ENCODE peak calls at places on chromosomes 12 and 14, in five cellular contexts. J is HCT116, C is endothelial cell of umbilical vein, I is suprapubic skin, V is SK-N-SH. A is an unnamed sample.

GRCh38 chr12:113145720-113146551 is 3.6 kb upstream of the CFAP73 start:
- DNase-seq in C (no peak), V (no peak), J (no peak), I (no peak), A (no peak)

GRCh38 chr14:82047777-82048470 is 514.3 kb upstream of the SEL1L start:
- DNase-seq in I (no peak), V (no peak), C (no peak), J (no peak), A (no peak)

GRCh38 chr14:64720190-64720589 is 16.0 kb downstream of the PLEKHG3 start:
- DNase-seq in C (peak; percentile 34), V (no peak), J (peak; percentile 93), I (peak; percentile 73), A (peak; percentile 81)

GRCh38 chr14:83923836-83924235 is 1606.1 kb upstream of the FLRT2 start:
- DNase-seq in V (no peak), J (no peak), I (no peak), C (no peak), A (no peak)

GRCh38 chr14:88559852-88560251 is 3.0 kb upstream of the ZC3H14 start:
- DNase-seq in J (no peak), V (peak; percentile 41), I (no peak), C (no peak), A (no peak)

GRCh38 chr12:89352492-89353187 is at the start of gene DUSP6:
- DNase-seq in C (peak; percentile 100), J (peak; percentile 99), V (peak; percentile 93), I (peak; percentile 97), A (peak; percentile 97)

GRCh38 chr12:6961695-6962284 is 8.7 kb downstream of the PHB2 start:
- DNase-seq in I (no peak), V (peak; percentile 78), C (peak; percentile 61), J (peak; percentile 73), A (peak; percentile 85)

GRCh38 chr12:119693006-119693405 is 25.1 kb downstream of the PRKAB1 start:
- DNase-seq in V (peak; percentile 58), C (peak; percentile 95), I (no peak), J (no peak), A (peak; percentile 80)

GRCh38 chr14:103519837-103520212 is 2.8 kb downstream of the CKB start:
- DNase-seq in V (peak; percentile 30), J (no peak), I (no peak), C (no peak), A (no peak)

GRCh38 chr12:6328945-6329692 is 12.8 kb downstream of the TNFRSF1A start:
- DNase-seq in C (no peak), J (no peak), V (no peak), I (no peak), A (no peak)

GRCh38 chr14:95514131-95515079 is 2.0 kb downstream of the SYNE3 start:
- DNase-seq in V (no peak), C (no peak), I (peak; percentile 76), J (no peak), A (no peak)

GRCh38 chr12:10052111-10052913 is 21.8 kb downstream of the CLEC9A start:
- DNase-seq in I (no peak), C (no peak), V (no peak), J (no peak), A (no peak)

DNA sequence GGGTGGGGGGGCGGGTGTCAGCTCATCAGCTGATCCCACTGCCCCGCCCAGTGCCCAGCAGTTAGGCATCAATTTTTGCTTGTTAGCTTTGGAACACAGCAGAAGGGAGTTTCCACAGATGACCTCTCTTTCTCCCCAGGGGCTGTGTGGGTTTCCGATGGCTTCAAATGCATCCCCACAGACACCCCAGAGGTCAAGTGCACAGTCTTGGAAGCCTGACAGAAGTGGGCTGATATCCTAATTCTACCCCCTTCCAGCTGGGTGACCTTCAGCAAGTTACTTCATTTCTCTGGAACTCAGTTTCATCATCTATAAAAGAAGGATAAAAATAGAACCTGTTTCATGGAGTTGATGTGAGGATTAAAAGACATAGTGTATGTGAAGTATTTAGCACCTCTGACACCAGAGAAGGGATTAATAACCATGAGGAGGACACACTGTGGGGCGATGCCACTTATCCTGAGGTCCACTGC is 22.0 kb downstream of the TTC9 start:
- DNase-seq in I (no peak), J (no peak), C (no peak), V (no peak), A (peak; percentile 26)
- H3K4me1 ChIP-seq in I (peaks cover 51% of the 10 kb centered on the region), J (peaks cover 37% of the 10 kb centered on the region), C (no peaks in the 10 kb centered on the region), V (peaks cover 13% of the 10 kb centered on the region), A (no peaks in the 10 kb centered on the region)

DNA sequence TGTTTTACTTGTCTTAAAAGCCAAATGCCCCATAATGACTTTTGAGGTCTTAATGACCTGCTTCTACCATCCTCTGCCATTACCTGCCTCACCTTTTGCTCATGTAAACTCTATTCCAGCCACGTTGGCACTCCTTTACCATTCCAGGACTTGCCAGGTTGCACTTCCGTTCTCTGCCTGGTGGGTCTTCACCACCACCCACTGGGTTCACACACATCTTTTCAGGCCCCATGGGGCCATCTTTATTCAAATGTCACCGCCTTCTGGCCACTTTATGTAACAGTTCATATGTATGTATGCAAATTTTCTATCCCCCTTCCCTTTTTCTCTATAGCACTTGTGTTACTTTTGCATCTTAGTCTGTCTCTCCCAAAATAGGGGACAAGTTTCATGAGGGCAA is 57.7 kb downstream of the ATP2A2 start:
- DNase-seq in C (peak; percentile 17), I (no peak), V (peak; percentile 32), J (peak; percentile 7), A (no peak)
- TF ChIP-seq CTCF in C (no peak), I (no peak), V (peak; percentile 52), J (no peak), A (no peak)

GRCh38 chr12:12290206-12290605 is 23.4 kb upstream of the LRP6 start:
- DNase-seq in J (no peak), I (no peak), V (no peak), C (no peak), A (no peak)

GRCh38 chr12:12297201-12297830 is 30.5 kb upstream of the LRP6 start:
- DNase-seq in C (no peak), J (no peak), V (no peak), I (no peak), A (no peak)

GRCh38 chr12:12294215-12295005 is 27.6 kb upstream of the LRP6 start:
- DNase-seq in I (no peak), C (peak; percentile 57), J (no peak), V (no peak), A (no peak)
- TF ChIP-seq POLR2AphosphoS5 in I (no peak), C (no peak), J (no peak), V (no peak), A (no peak)

GRCh38 chr12:121788176-121788818 is 5.2 kb downstream of the RHOF start:
- DNase-seq in V (no peak), I (no peak), J (no peak), C (no peak), A (peak; percentile 8)
- H3K4me1 ChIP-seq in V (peaks cover 9% of the 10 kb centered on the region), I (peaks cover 18% of the 10 kb centered on the region), J (peaks cover 74% of the 10 kb centered on the region), C (peaks cover 25% of the 10 kb centered on the region), A (no peaks in the 10 kb centered on the region)

GRCh38 chr12:49868449-49868848 is 25.5 kb upstream of the BCDIN3D start:
- DNase-seq in J (no peak), C (no peak), V (no peak), I (no peak), A (no peak)
- TF ChIP-seq CTCF in J (no peak), C (no peak), V (no peak), I (no peak), A (no peak)

GRCh38 chr14:68844210-68844545 is 51.3 kb upstream of the ZFP36L1 start:
- DNase-seq in C (no peak), I (no peak), J (no peak), V (no peak), A (no peak)

GRCh38 chr14:68843471-68844209 is 50.8 kb upstream of the ZFP36L1 start:
- DNase-seq in V (peak; percentile 77), J (peak; percentile 58), I (peak; percentile 93), C (peak; percentile 75), A (peak; percentile 83)

GRCh38 chr14:68842298-68842697 is 49.4 kb upstream of the ZFP36L1 start:
- DNase-seq in I (no peak), V (no peak), J (no peak), C (no peak), A (no peak)

GRCh38 chr14:68840454-68840853 is 47.6 kb upstream of the ZFP36L1 start:
- DNase-seq in I (no peak), J (no peak), C (no peak), V (no peak), A (no peak)

DNA sequence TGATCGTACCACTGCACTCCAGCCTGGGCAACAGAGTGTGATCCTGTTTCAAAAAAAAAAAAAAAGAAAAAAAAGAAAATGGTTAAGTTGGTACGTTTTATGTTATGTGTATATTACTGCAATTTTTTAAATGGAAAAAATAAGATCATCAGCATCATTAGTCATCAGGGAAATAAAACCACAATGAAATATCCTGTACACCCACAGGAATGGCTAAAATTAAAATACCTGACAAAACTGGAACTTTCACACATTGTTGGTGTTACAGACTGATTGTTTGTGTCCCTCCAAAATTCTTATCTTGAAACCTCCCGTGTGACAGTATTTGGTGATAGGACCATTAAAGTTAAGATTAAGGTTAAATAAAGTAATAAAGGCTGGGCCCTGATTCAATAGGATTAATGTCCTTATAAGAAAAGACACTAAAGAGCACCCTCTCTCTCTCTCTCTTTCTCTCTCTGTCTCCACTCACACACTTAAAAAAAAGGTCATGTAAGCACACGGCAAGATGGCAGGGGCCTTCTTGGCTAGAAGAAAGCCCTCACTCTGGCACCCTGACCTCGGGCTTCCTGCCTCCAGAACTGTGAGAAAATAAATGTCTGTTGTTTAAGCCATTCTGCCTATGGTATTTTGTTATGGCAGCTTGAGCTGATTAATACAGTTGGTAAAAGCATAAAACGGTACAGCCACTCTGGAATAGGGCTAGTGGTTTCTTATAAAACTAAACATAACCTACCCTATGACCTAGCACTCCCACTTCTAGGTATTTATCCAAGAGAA is 48.4 kb upstream of the ZFP36L1 start:
- DNase-seq in I (no peak), J (no peak), C (peak; percentile 89), V (no peak), A (no peak)
- TF ChIP-seq POLR2AphosphoS5 in I (no peak), J (no peak), C (no peak), V (no peak), A (no peak)

GRCh38 chr14:74937171-74937570 is 14.1 kb upstream of the RPS6KL1 start:
- DNase-seq in V (no peak), J (no peak), C (no peak), I (no peak), A (no peak)

GRCh38 chr14:74934476-74935339 is 11.6 kb upstream of the RPS6KL1 start:
- DNase-seq in V (no peak), C (no peak), J (no peak), I (no peak), A (no peak)

GRCh38 chr14:74933925-74934435 is 10.9 kb upstream of the RPS6KL1 start:
- DNase-seq in V (no peak), I (no peak), C (peak; percentile 24), J (no peak), A (no peak)

GRCh38 chr14:74936151-74936550 is 13.1 kb upstream of the RPS6KL1 start:
- DNase-seq in V (no peak), C (no peak), I (no peak), J (no peak), A (no peak)

GRCh38 chr14:74935340-74935640 is 12.2 kb upstream of the RPS6KL1 start:
- DNase-seq in J (no peak), I (no peak), V (no peak), C (peak; percentile 21), A (no peak)
- H3K4me1 ChIP-seq in J (peaks cover 3% of the 10 kb centered on the region), I (peaks cover 42% of the 10 kb centered on the region), V (peaks cover 8% of the 10 kb centered on the region), C (peaks cover 17% of the 10 kb centered on the region), A (peaks cover 22% of the 10 kb centered on the region)

A was measured in transverse colon.